ENCODE peak calls at places on chromosome 10, in ten cellular contexts. One of them, this sample, is unnamed.

GRCh38 chr10:70513848-70514309 is 35.3 kb downstream of the PALD1 start:
- DNase-seq in HFF-Myc: no peak
- DNase-seq in activated T-cell treated with anti-CD3 and anti-CD28 coated beads for 1 hour: no peak
- DNase-seq in AML-193: no peak
- DNase-seq in posterior vena cava: no peak
- DNase-seq in NCI-H82: no peak
- DNase-seq in NCI-H2081: no peak
- DNase-seq in NCI-H460: no peak
- DNase-seq in GM12865: peak
- DNase-seq in GM10248: peak
- DNase-seq in this sample: peak

GRCh38 chr10:13784067-13784466 is 197.3 kb downstream of the PRPF18 start:
- DNase-seq in HFF-Myc: peak
- DNase-seq in activated T-cell treated with anti-CD3 and anti-CD28 coated beads for 1 hour: no peak
- DNase-seq in AML-193: no peak
- DNase-seq in posterior vena cava: no peak
- DNase-seq in NCI-H82: peak
- DNase-seq in NCI-H2081: no peak
- DNase-seq in NCI-H460: no peak
- DNase-seq in GM12865: peak
- DNase-seq in GM10248: peak
- DNase-seq in this sample: no peak

GRCh38 chr10:64271983-64272382 is 750.8 kb downstream of the REEP3 start:
- DNase-seq in HFF-Myc: no peak
- DNase-seq in activated T-cell treated with anti-CD3 and anti-CD28 coated beads for 1 hour: no peak
- DNase-seq in AML-193: no peak
- DNase-seq in posterior vena cava: no peak
- DNase-seq in NCI-H82: no peak
- DNase-seq in NCI-H2081: no peak
- DNase-seq in NCI-H460: no peak
- DNase-seq in GM12865: no peak
- DNase-seq in GM10248: no peak
- DNase-seq in this sample: no peak

GRCh38 chr10:58820862-58821559 is 308.3 kb downstream of the BICC1 start:
- DNase-seq in HFF-Myc: peak
- DNase-seq in activated T-cell treated with anti-CD3 and anti-CD28 coated beads for 1 hour: no peak
- DNase-seq in AML-193: no peak
- DNase-seq in posterior vena cava: no peak
- DNase-seq in NCI-H82: no peak
- DNase-seq in NCI-H2081: no peak
- DNase-seq in NCI-H460: no peak
- DNase-seq in GM12865: no peak
- DNase-seq in GM10248: no peak
- DNase-seq in this sample: no peak

GRCh38 chr10:5585517-5586222 is 60.9 kb downstream of the CALML3 start:
- DNase-seq in HFF-Myc: no peak
- DNase-seq in activated T-cell treated with anti-CD3 and anti-CD28 coated beads for 1 hour: no peak
- DNase-seq in AML-193: no peak
- DNase-seq in posterior vena cava: peak
- DNase-seq in NCI-H82: no peak
- DNase-seq in NCI-H2081: no peak
- DNase-seq in NCI-H460: no peak
- DNase-seq in GM12865: no peak
- DNase-seq in GM10248: no peak
- DNase-seq in this sample: no peak

GRCh38 chr10:78861456-78862327 is 207.1 kb upstream of the ZMIZ1 start:
- DNase-seq in HFF-Myc: no peak
- DNase-seq in activated T-cell treated with anti-CD3 and anti-CD28 coated beads for 1 hour: no peak
- DNase-seq in AML-193: no peak
- DNase-seq in posterior vena cava: no peak
- DNase-seq in NCI-H82: no peak
- DNase-seq in NCI-H2081: no peak
- DNase-seq in NCI-H460: no peak
- DNase-seq in GM12865: no peak
- DNase-seq in GM10248: no peak
- DNase-seq in this sample: no peak

GRCh38 chr10:118991326-118991725 is 38.2 kb upstream of the NANOS1 start:
- DNase-seq in HFF-Myc: no peak
- DNase-seq in activated T-cell treated with anti-CD3 and anti-CD28 coated beads for 1 hour: no peak
- DNase-seq in AML-193: no peak
- DNase-seq in posterior vena cava: no peak
- DNase-seq in NCI-H82: no peak
- DNase-seq in NCI-H2081: no peak
- DNase-seq in NCI-H460: no peak
- DNase-seq in GM12865: no peak
- DNase-seq in GM10248: no peak
- DNase-seq in this sample: no peak

GRCh38 chr10:124025638-124026336 is 67.6 kb downstream of the CHST15 start:
- DNase-seq in HFF-Myc: no peak
- DNase-seq in activated T-cell treated with anti-CD3 and anti-CD28 coated beads for 1 hour: no peak
- DNase-seq in AML-193: peak
- DNase-seq in posterior vena cava: no peak
- DNase-seq in NCI-H82: peak
- DNase-seq in NCI-H2081: no peak
- DNase-seq in NCI-H460: peak
- DNase-seq in GM12865: peak
- DNase-seq in GM10248: no peak
- DNase-seq in this sample: no peak

GRCh38 chr10:12511651-12512050 is 162.3 kb downstream of the CAMK1D start:
- DNase-seq in HFF-Myc: no peak
- DNase-seq in activated T-cell treated with anti-CD3 and anti-CD28 coated beads for 1 hour: no peak
- DNase-seq in AML-193: no peak
- DNase-seq in posterior vena cava: peak
- DNase-seq in NCI-H82: no peak
- DNase-seq in NCI-H2081: peak
- DNase-seq in NCI-H460: no peak
- DNase-seq in GM12865: no peak
- DNase-seq in GM10248: no peak
- DNase-seq in this sample: no peak

GRCh38 chr10:132637477-132638129 is 100.0 kb downstream of the INPP5A start:
- DNase-seq in HFF-Myc: peak
- DNase-seq in activated T-cell treated with anti-CD3 and anti-CD28 coated beads for 1 hour: no peak
- DNase-seq in AML-193: peak
- DNase-seq in posterior vena cava: no peak
- DNase-seq in NCI-H82: peak
- DNase-seq in NCI-H2081: peak
- DNase-seq in NCI-H460: peak
- DNase-seq in GM12865: peak
- DNase-seq in GM10248: peak
- DNase-seq in this sample: peak

GRCh38 chr10:102834143-102834542 is 3.1 kb downstream of the CYP17A1 start:
- DNase-seq in HFF-Myc: no peak
- DNase-seq in activated T-cell treated with anti-CD3 and anti-CD28 coated beads for 1 hour: no peak
- DNase-seq in AML-193: no peak
- DNase-seq in posterior vena cava: no peak
- DNase-seq in NCI-H82: peak
- DNase-seq in NCI-H2081: no peak
- DNase-seq in NCI-H460: no peak
- DNase-seq in GM12865: no peak
- DNase-seq in GM10248: no peak
- DNase-seq in this sample: no peak

GRCh38 chr10:17444062-17444714 is 10.2 kb downstream of the ST8SIA6 start:
- DNase-seq in HFF-Myc: no peak
- DNase-seq in activated T-cell treated with anti-CD3 and anti-CD28 coated beads for 1 hour: no peak
- DNase-seq in AML-193: no peak
- DNase-seq in posterior vena cava: no peak
- DNase-seq in NCI-H82: no peak
- DNase-seq in NCI-H2081: no peak
- DNase-seq in NCI-H460: no peak
- DNase-seq in GM12865: peak
- DNase-seq in GM10248: peak
- DNase-seq in this sample: no peak

GRCh38 chr10:101767600-101767945 is 8.3 kb downstream of the FGF8 start:
- DNase-seq in HFF-Myc: no peak
- DNase-seq in activated T-cell treated with anti-CD3 and anti-CD28 coated beads for 1 hour: no peak
- DNase-seq in AML-193: no peak
- DNase-seq in posterior vena cava: peak
- DNase-seq in NCI-H82: no peak
- DNase-seq in NCI-H2081: peak
- DNase-seq in NCI-H460: no peak
- DNase-seq in GM12865: no peak
- DNase-seq in GM10248: no peak
- DNase-seq in this sample: no peak

GRCh38 chr10:52319926-52320325 is 5.8 kb downstream of the DKK1 start:
- DNase-seq in HFF-Myc: no peak
- DNase-seq in activated T-cell treated with anti-CD3 and anti-CD28 coated beads for 1 hour: no peak
- DNase-seq in AML-193: no peak
- DNase-seq in posterior vena cava: no peak
- DNase-seq in NCI-H82: no peak
- DNase-seq in NCI-H2081: no peak
- DNase-seq in NCI-H460: no peak
- DNase-seq in GM12865: no peak
- DNase-seq in GM10248: no peak
- DNase-seq in this sample: no peak

GRCh38 chr10:93566435-93567276 is at the start of gene FFAR4:
- DNase-seq in HFF-Myc: no peak
- DNase-seq in activated T-cell treated with anti-CD3 and anti-CD28 coated beads for 1 hour: no peak
- DNase-seq in AML-193: no peak
- DNase-seq in posterior vena cava: peak
- DNase-seq in NCI-H82: peak
- DNase-seq in NCI-H2081: peak
- DNase-seq in NCI-H460: peak
- DNase-seq in GM12865: no peak
- DNase-seq in GM10248: no peak
- DNase-seq in this sample: no peak